ENCODE peak calls at places on chromosomes 3 and 15, in eight cellular contexts. One of them, this sample, is unnamed.

GRCh38 chr15:63392355-63393009 is 10.8 kb upstream of the CA12 start:
- DNase-seq in fibroblast of mammary gland: no peak
- DNase-seq in nephron progenitor cell: no peak
- DNase-seq in astrocyte of the spinal cord: no peak
- DNase-seq in GM12865: no peak
- DNase-seq in HFFc6: no peak
- DNase-seq in AG04450: no peak
- DNase-seq in psoas muscle: no peak
- DNase-seq in this sample: no peak

GRCh38 chr15:100929641-100930042 is 10.5 kb downstream of the LRRK1 start:
- DNase-seq in nephron progenitor cell: peak; percentile 49
- DNase-seq in psoas muscle: no peak
- DNase-seq in fibroblast of mammary gland: no peak
- DNase-seq in astrocyte of the spinal cord: peak; percentile 9
- DNase-seq in GM12865: peak; percentile 44
- DNase-seq in HFFc6: no peak
- DNase-seq in AG04450: no peak
- DNase-seq in this sample: no peak

GRCh38 chr3:125148836-125149235 is 63.7 kb downstream of the SLC12A8 start:
- DNase-seq in HFFc6: no peak
- DNase-seq in nephron progenitor cell: no peak
- DNase-seq in AG04450: no peak
- DNase-seq in fibroblast of mammary gland: no peak
- DNase-seq in psoas muscle: peak; percentile 74
- DNase-seq in astrocyte of the spinal cord: peak; percentile 35
- DNase-seq in GM12865: peak; percentile 75
- DNase-seq in this sample: peak; percentile 62

GRCh38 chr15:31304074-31304648 is 22.5 kb upstream of the KLF13 start:
- DNase-seq in GM12865: no peak
- DNase-seq in HFFc6: no peak
- DNase-seq in psoas muscle: peak; percentile 46
- DNase-seq in fibroblast of mammary gland: no peak
- DNase-seq in astrocyte of the spinal cord: no peak
- DNase-seq in AG04450: no peak
- DNase-seq in nephron progenitor cell: no peak
- DNase-seq in this sample: peak; percentile 7

GRCh38 chr3:134427400-134428111 is 53.3 kb upstream of the AMOTL2 start:
- DNase-seq in HFFc6: peak; percentile 99
- DNase-seq in nephron progenitor cell: no peak
- DNase-seq in astrocyte of the spinal cord: peak; percentile 99
- DNase-seq in AG04450: peak; percentile 99
- DNase-seq in fibroblast of mammary gland: peak; percentile 100
- DNase-seq in psoas muscle: peak; percentile 88
- DNase-seq in GM12865: no peak
- DNase-seq in this sample: no peak

GRCh38 chr15:69346112-69346511 is 47.4 kb downstream of the PAQR5 start:
- DNase-seq in fibroblast of mammary gland: peak; percentile 55
- DNase-seq in nephron progenitor cell: no peak
- DNase-seq in astrocyte of the spinal cord: peak; percentile 5
- DNase-seq in psoas muscle: no peak
- DNase-seq in GM12865: no peak
- DNase-seq in HFFc6: peak; percentile 16
- DNase-seq in AG04450: no peak
- DNase-seq in this sample: no peak

GRCh38 chr15:64490598-64491259 is 30.4 kb downstream of the ZNF609 start:
- DNase-seq in HFFc6: no peak
- DNase-seq in psoas muscle: no peak
- DNase-seq in GM12865: no peak
- DNase-seq in fibroblast of mammary gland: peak; percentile 14
- DNase-seq in AG04450: peak; percentile 30
- DNase-seq in astrocyte of the spinal cord: no peak
- DNase-seq in nephron progenitor cell: no peak
- DNase-seq in this sample: no peak

GRCh38 chr3:47629770-47630169 is 51.1 kb upstream of the CSPG5 start:
- DNase-seq in AG04450: no peak
- DNase-seq in HFFc6: no peak
- DNase-seq in GM12865: no peak
- DNase-seq in psoas muscle: no peak
- DNase-seq in nephron progenitor cell: no peak
- DNase-seq in fibroblast of mammary gland: no peak
- DNase-seq in astrocyte of the spinal cord: no peak
- DNase-seq in this sample: no peak

GRCh38 chr3:21750831-21751391 is at the start of gene ZNF385D:
- DNase-seq in psoas muscle: peak; percentile 70
- DNase-seq in fibroblast of mammary gland: peak; percentile 82
- DNase-seq in GM12865: no peak
- DNase-seq in AG04450: no peak
- DNase-seq in nephron progenitor cell: peak; percentile 84
- DNase-seq in HFFc6: peak; percentile 56
- DNase-seq in astrocyte of the spinal cord: peak; percentile 80
- DNase-seq in this sample: peak; percentile 70

GRCh38 chr15:68816795-68817303 is 3.8 kb downstream of the ANP32A start:
- DNase-seq in nephron progenitor cell: no peak
- DNase-seq in AG04450: no peak
- DNase-seq in astrocyte of the spinal cord: no peak
- DNase-seq in fibroblast of mammary gland: peak; percentile 62
- DNase-seq in psoas muscle: no peak
- DNase-seq in HFFc6: no peak
- DNase-seq in GM12865: peak; percentile 41
- DNase-seq in this sample: no peak

GRCh38 chr3:108297636-108298035 is 1.3 kb downstream of the HHLA2 start:
- DNase-seq in HFFc6: no peak
- DNase-seq in AG04450: no peak
- DNase-seq in GM12865: no peak
- DNase-seq in fibroblast of mammary gland: no peak
- DNase-seq in psoas muscle: no peak
- DNase-seq in astrocyte of the spinal cord: no peak
- DNase-seq in nephron progenitor cell: no peak
- DNase-seq in this sample: peak; percentile 21

GRCh38 chr3:176514297-176514696 is 683.0 kb downstream of the TBL1XR1 start:
- DNase-seq in nephron progenitor cell: peak; percentile 15
- DNase-seq in fibroblast of mammary gland: peak; percentile 58
- DNase-seq in AG04450: no peak
- DNase-seq in psoas muscle: no peak
- DNase-seq in GM12865: peak; percentile 50
- DNase-seq in HFFc6: no peak
- DNase-seq in astrocyte of the spinal cord: peak; percentile 8
- DNase-seq in this sample: no peak

GRCh38 chr3:149566296-149566945 is 91.4 kb downstream of the WWTR1 start:
- DNase-seq in psoas muscle: no peak
- DNase-seq in GM12865: no peak
- DNase-seq in AG04450: no peak
- DNase-seq in HFFc6: peak; percentile 22
- DNase-seq in nephron progenitor cell: no peak
- DNase-seq in fibroblast of mammary gland: peak; percentile 71
- DNase-seq in astrocyte of the spinal cord: no peak
- DNase-seq in this sample: no peak

GRCh38 chr3:119340436-119340835 is 46.3 kb downstream of the ARHGAP31 start:
- DNase-seq in psoas muscle: no peak
- DNase-seq in AG04450: no peak
- DNase-seq in nephron progenitor cell: no peak
- DNase-seq in GM12865: no peak
- DNase-seq in HFFc6: no peak
- DNase-seq in fibroblast of mammary gland: no peak
- DNase-seq in astrocyte of the spinal cord: no peak
- DNase-seq in this sample: peak; percentile 27

GRCh38 chr3:187954486-187955075 is 199.4 kb upstream of the LPP start:
- DNase-seq in psoas muscle: no peak
- DNase-seq in HFFc6: peak; percentile 89
- DNase-seq in GM12865: no peak
- DNase-seq in nephron progenitor cell: no peak
- DNase-seq in AG04450: peak; percentile 39
- DNase-seq in astrocyte of the spinal cord: peak; percentile 66
- DNase-seq in fibroblast of mammary gland: peak; percentile 89
- DNase-seq in this sample: no peak

GRCh38 chr3:117622130-117622841 is 912.7 kb downstream of the TUSC7 start:
- DNase-seq in fibroblast of mammary gland: peak; percentile 93
- DNase-seq in HFFc6: peak; percentile 89
- DNase-seq in astrocyte of the spinal cord: peak; percentile 83
- DNase-seq in AG04450: peak; percentile 60
- DNase-seq in nephron progenitor cell: no peak
- DNase-seq in psoas muscle: no peak
- DNase-seq in GM12865: no peak
- DNase-seq in this sample: no peak

GRCh38 chr15:101204744-101205535 is 46.9 kb downstream of the CHSY1 start:
- DNase-seq in GM12865: no peak
- DNase-seq in psoas muscle: no peak
- DNase-seq in nephron progenitor cell: no peak
- DNase-seq in AG04450: no peak
- DNase-seq in astrocyte of the spinal cord: peak; percentile 52
- DNase-seq in HFFc6: peak; percentile 39
- DNase-seq in fibroblast of mammary gland: peak; percentile 65
- DNase-seq in this sample: no peak

DNA sequence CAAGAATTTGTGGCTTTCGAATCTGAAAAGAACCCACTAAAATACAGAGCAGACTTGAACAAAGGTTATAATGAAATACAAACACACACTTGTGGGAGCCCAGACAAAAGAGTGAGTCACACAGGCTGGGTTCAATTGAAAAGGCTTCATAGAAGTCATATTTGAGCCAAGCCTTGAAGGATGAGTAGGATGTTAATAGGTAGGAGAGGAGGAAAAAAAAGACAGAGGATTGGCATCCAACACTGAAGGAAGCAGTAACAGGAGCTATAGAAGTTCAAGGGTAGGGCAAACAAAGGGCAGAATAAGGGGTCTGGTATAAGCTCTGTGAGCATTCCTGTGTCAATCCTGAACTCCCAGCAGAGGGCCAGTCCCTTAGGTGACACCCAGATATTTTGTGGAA is 325.4 kb downstream of the FOXP1 start:
- DNase-seq in astrocyte of the spinal cord: peak; percentile 94
- DNase-seq in HFFc6: peak; percentile 52
- DNase-seq in nephron progenitor cell: no peak
- DNase-seq in psoas muscle: no peak
- DNase-seq in AG04450: peak; percentile 27
- DNase-seq in GM12865: no peak
- DNase-seq in fibroblast of mammary gland: peak; percentile 86
- DNase-seq in this sample: no peak
- TF ChIP-seq CTCF in astrocyte of the spinal cord: no peak
- TF ChIP-seq CTCF in HFFc6: no peak
- TF ChIP-seq CTCF in nephron progenitor cell: no peak
- TF ChIP-seq CTCF in psoas muscle: no peak
- TF ChIP-seq CTCF in AG04450: no peak
- TF ChIP-seq CTCF in GM12865: no peak
- TF ChIP-seq CTCF in fibroblast of mammary gland: no peak
- TF ChIP-seq CTCF in this sample: no peak

GRCh38 chr15:32656091-32656860 is 14.8 kb downstream of the SCG5 start:
- DNase-seq in psoas muscle: no peak
- DNase-seq in astrocyte of the spinal cord: peak; percentile 16
- DNase-seq in fibroblast of mammary gland: no peak
- DNase-seq in AG04450: no peak
- DNase-seq in GM12865: no peak
- DNase-seq in nephron progenitor cell: no peak
- DNase-seq in HFFc6: no peak
- DNase-seq in this sample: no peak

GRCh38 chr15:32657198-32657886 is 15.8 kb downstream of the SCG5 start:
- DNase-seq in GM12865: no peak
- DNase-seq in AG04450: no peak
- DNase-seq in astrocyte of the spinal cord: peak; percentile 19
- DNase-seq in nephron progenitor cell: no peak
- DNase-seq in psoas muscle: no peak
- DNase-seq in HFFc6: no peak
- DNase-seq in fibroblast of mammary gland: peak; percentile 25
- DNase-seq in this sample: no peak

GRCh38 chr15:32663671-32664070 is 22.2 kb downstream of the SCG5 start:
- DNase-seq in psoas muscle: no peak
- DNase-seq in astrocyte of the spinal cord: no peak
- DNase-seq in GM12865: no peak
- DNase-seq in HFFc6: no peak
- DNase-seq in AG04450: no peak
- DNase-seq in fibroblast of mammary gland: no peak
- DNase-seq in nephron progenitor cell: no peak
- DNase-seq in this sample: no peak

GRCh38 chr15:32657941-32658340 is 16.4 kb downstream of the SCG5 start:
- DNase-seq in GM12865: no peak
- DNase-seq in fibroblast of mammary gland: no peak
- DNase-seq in AG04450: no peak
- DNase-seq in nephron progenitor cell: no peak
- DNase-seq in astrocyte of the spinal cord: no peak
- DNase-seq in psoas muscle: no peak
- DNase-seq in HFFc6: no peak
- DNase-seq in this sample: no peak

GRCh38 chr15:32659340-32659831 is 17.9 kb downstream of the SCG5 start:
- DNase-seq in HFFc6: peak; percentile 89
- DNase-seq in astrocyte of the spinal cord: peak; percentile 87
- DNase-seq in fibroblast of mammary gland: peak; percentile 78
- DNase-seq in psoas muscle: peak; percentile 56
- DNase-seq in AG04450: no peak
- DNase-seq in nephron progenitor cell: peak; percentile 24
- DNase-seq in GM12865: no peak
- DNase-seq in this sample: no peak
- TF ChIP-seq CTCF in HFFc6: peak; percentile 56
- TF ChIP-seq CTCF in astrocyte of the spinal cord: peak; percentile 17
- TF ChIP-seq CTCF in fibroblast of mammary gland: no peak
- TF ChIP-seq CTCF in psoas muscle: no peak
- TF ChIP-seq CTCF in AG04450: no peak
- TF ChIP-seq CTCF in nephron progenitor cell: no peak
- TF ChIP-seq CTCF in GM12865: no peak
- TF ChIP-seq CTCF in this sample: no peak

GRCh38 chr3:25589104-25589782 is 75.5 kb downstream of the TOP2B start:
- DNase-seq in astrocyte of the spinal cord: peak; percentile 23
- DNase-seq in psoas muscle: no peak
- DNase-seq in GM12865: no peak
- DNase-seq in HFFc6: no peak
- DNase-seq in nephron progenitor cell: no peak
- DNase-seq in fibroblast of mammary gland: no peak
- DNase-seq in AG04450: no peak
- DNase-seq in this sample: no peak

GRCh38 chr3:25589783-25590258 is 74.9 kb downstream of the TOP2B start:
- DNase-seq in fibroblast of mammary gland: no peak
- DNase-seq in AG04450: no peak
- DNase-seq in astrocyte of the spinal cord: peak; percentile 41
- DNase-seq in psoas muscle: no peak
- DNase-seq in nephron progenitor cell: no peak
- DNase-seq in HFFc6: no peak
- DNase-seq in GM12865: no peak
- DNase-seq in this sample: no peak

GRCh38 chr3:25588441-25589103 is 76.1 kb downstream of the TOP2B start:
- DNase-seq in AG04450: no peak
- DNase-seq in nephron progenitor cell: no peak
- DNase-seq in astrocyte of the spinal cord: no peak
- DNase-seq in psoas muscle: no peak
- DNase-seq in fibroblast of mammary gland: no peak
- DNase-seq in GM12865: peak; percentile 19
- DNase-seq in HFFc6: no peak
- DNase-seq in this sample: no peak

GRCh38 chr3:25594007-25594502 is 70.7 kb downstream of the TOP2B start:
- DNase-seq in fibroblast of mammary gland: peak; percentile 89
- DNase-seq in GM12865: peak; percentile 45
- DNase-seq in AG04450: peak; percentile 71
- DNase-seq in HFFc6: peak; percentile 86
- DNase-seq in astrocyte of the spinal cord: peak; percentile 89
- DNase-seq in nephron progenitor cell: no peak
- DNase-seq in psoas muscle: no peak
- DNase-seq in this sample: peak; percentile 27

GRCh38 chr3:25592510-25592968 is 72.2 kb downstream of the TOP2B start:
- DNase-seq in astrocyte of the spinal cord: peak; percentile 85
- DNase-seq in HFFc6: peak; percentile 87
- DNase-seq in fibroblast of mammary gland: peak; percentile 84
- DNase-seq in GM12865: no peak
- DNase-seq in psoas muscle: peak; percentile 78
- DNase-seq in AG04450: no peak
- DNase-seq in nephron progenitor cell: no peak
- DNase-seq in this sample: peak; percentile 34
- TF ChIP-seq CTCF in astrocyte of the spinal cord: no peak
- TF ChIP-seq CTCF in HFFc6: peak; percentile 67
- TF ChIP-seq CTCF in fibroblast of mammary gland: peak; percentile 35
- TF ChIP-seq CTCF in GM12865: no peak
- TF ChIP-seq CTCF in psoas muscle: peak; percentile 22
- TF ChIP-seq CTCF in AG04450: peak; percentile 38
- TF ChIP-seq CTCF in nephron progenitor cell: peak; percentile 8
- TF ChIP-seq CTCF in this sample: peak; percentile 55

GRCh38 chr15:74725845-74726773 is 781 bp upstream of the CYP1A1 start:
- DNase-seq in AG04450: no peak
- DNase-seq in GM12865: peak; percentile 53
- DNase-seq in psoas muscle: peak; percentile 70
- DNase-seq in HFFc6: no peak
- DNase-seq in fibroblast of mammary gland: no peak
- DNase-seq in astrocyte of the spinal cord: no peak
- DNase-seq in nephron progenitor cell: peak; percentile 81
- DNase-seq in this sample: peak; percentile 61
- TF ChIP-seq CTCF in AG04450: no peak
- TF ChIP-seq CTCF in GM12865: no peak
- TF ChIP-seq CTCF in psoas muscle: no peak
- TF ChIP-seq CTCF in HFFc6: no peak
- TF ChIP-seq CTCF in fibroblast of mammary gland: no peak
- TF ChIP-seq CTCF in astrocyte of the spinal cord: no peak
- TF ChIP-seq CTCF in nephron progenitor cell: no peak
- TF ChIP-seq CTCF in this sample: no peak